ENCODE peak calls at places on chromosomes 6 and 20, in seven cellular contexts. T, Z, M, G, E, W and P are unnamed samples.
A peak's percentile ranks its signal among the peaks of the same experiment; 100 is the strongest.

GRCh38 chr20:47950103-47950502 is 164.8 kb upstream of the SULF2 start:
- DNase-seq in T (peak; percentile 20), Z (no peak), M (no peak), G (no peak), E (no peak), W (no peak), P (no peak)

GRCh38 chr20:25327521-25328235 is 63.0 kb downstream of the ABHD12 start:
- DNase-seq in T (no peak), Z (no peak), M (no peak), G (no peak), E (no peak), W (no peak), P (no peak)

GRCh38 chr6:148816117-148816516 is 69.3 kb downstream of the UST start:
- DNase-seq in T (no peak), Z (no peak), M (no peak), G (no peak), E (no peak), W (no peak), P (no peak)

GRCh38 chr20:41769650-41770049 is 151.5 kb upstream of the CHD6 start:
- DNase-seq in T (no peak), Z (peak; percentile 44), M (no peak), G (no peak), E (no peak), W (no peak), P (no peak)

GRCh38 chr6:125188037-125188436 is 34.5 kb downstream of the TPD52L1 start:
- DNase-seq in T (no peak), Z (no peak), M (no peak), G (no peak), E (no peak), W (no peak), P (no peak)

GRCh38 chr6:34154668-34155447 is 9.0 kb upstream of the GRM4 start:
- DNase-seq in T (peak; percentile 22), Z (peak; percentile 87), M (peak; percentile 50), G (no peak), E (no peak), W (peak; percentile 26), P (peak; percentile 46)

GRCh38 chr20:4603724-4604123 is 118.0 kb upstream of the PRND start:
- DNase-seq in T (no peak), Z (no peak), M (no peak), G (no peak), E (no peak), W (no peak), P (no peak)

GRCh38 chr6:154448448-154449096 is 61.9 kb downstream of the CNKSR3 start:
- DNase-seq in T (no peak), Z (no peak), M (no peak), G (no peak), E (no peak), W (no peak), P (no peak)

GRCh38 chr6:63565727-63566625 is 6.3 kb upstream of the LOC128125822 start:
- DNase-seq in T (no peak), Z (no peak), M (no peak), G (no peak), E (no peak), W (no peak), P (no peak)

GRCh38 chr6:16804515-16805161 is 43.4 kb upstream of the ATXN1 start:
- DNase-seq in T (no peak), Z (no peak), M (no peak), G (no peak), E (no peak), W (no peak), P (no peak)

GRCh38 chr6:6772751-6773150 is 184.2 kb downstream of the LY86 start:
- DNase-seq in T (no peak), Z (peak; percentile 39), M (no peak), G (no peak), E (no peak), W (no peak), P (no peak)

GRCh38 chr6:146775227-146775626 is 176.5 kb downstream of the ADGB start:
- DNase-seq in T (no peak), Z (no peak), M (no peak), G (no peak), E (no peak), W (no peak), P (no peak)

GRCh38 chr20:40286991-40287531 is 402.0 kb downstream of the MAFB start:
- DNase-seq in T (no peak), Z (no peak), M (peak; percentile 21), G (no peak), E (peak; percentile 26), W (peak; percentile 83), P (peak; percentile 4)

GRCh38 chr6:34524989-34525388 is 31.1 kb downstream of the SPDEF start:
- DNase-seq in T (no peak), Z (no peak), M (no peak), G (no peak), E (no peak), W (peak; percentile 2), P (no peak)

GRCh38 chr6:157552171-157552747 is 171.3 kb downstream of the ZDHHC14 start:
- DNase-seq in T (no peak), Z (peak; percentile 90), M (no peak), G (no peak), E (no peak), W (no peak), P (no peak)

GRCh38 chr6:140311146-140311545 is 936.7 kb upstream of the CITED2 start:
- DNase-seq in T (no peak), Z (no peak), M (no peak), G (no peak), E (no peak), W (no peak), P (no peak)

GRCh38 chr6:42407379-42407778 is 44.3 kb downstream of the TRERF1 start:
- DNase-seq in T (no peak), Z (no peak), M (no peak), G (no peak), E (no peak), W (no peak), P (no peak)

GRCh38 chr20:48787861-48788375 is 39.9 kb downstream of the PREX1 start:
- DNase-seq in T (peak; percentile 28), Z (no peak), M (no peak), G (no peak), E (no peak), W (no peak), P (no peak)

GRCh38 chr20:33915726-33916331 is 77.9 kb upstream of the RALY start:
- DNase-seq in T (peak; percentile 32), Z (peak; percentile 33), M (no peak), G (peak; percentile 15), E (no peak), W (peak; percentile 18), P (no peak)

GRCh38 chr6:168040856-168041496 is 38.0 kb downstream of the FRMD1 start:
- DNase-seq in T (no peak), Z (no peak), M (no peak), G (no peak), E (no peak), W (no peak), P (no peak)

GRCh38 chr6:39561536-39562266 is 163.5 kb downstream of the KIF6 start:
- DNase-seq in T (no peak), Z (no peak), M (no peak), G (no peak), E (no peak), W (no peak), P (no peak)

DNA sequence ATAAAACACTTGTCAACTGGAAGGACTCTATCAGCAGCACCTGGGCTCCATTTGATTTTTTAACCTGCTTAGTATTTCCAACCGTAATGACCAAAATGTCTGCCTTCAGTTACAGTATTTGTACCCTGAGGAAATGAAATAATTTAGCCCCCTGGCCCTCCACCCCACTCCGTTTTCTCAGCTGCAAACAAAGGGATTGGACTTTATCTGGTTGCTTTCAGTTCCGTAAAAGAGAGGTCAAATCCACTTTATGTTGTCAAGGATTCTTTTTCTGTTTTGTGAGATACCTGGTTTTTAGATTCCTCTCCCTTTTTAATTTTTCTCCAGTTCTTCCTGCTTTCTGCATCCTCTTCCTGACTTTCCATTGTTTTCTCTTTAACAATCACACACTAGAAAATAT is 64.4 kb upstream of the BMP2 start:
- DNase-seq in T (no peak), Z (no peak), M (no peak), G (no peak), E (no peak), W (no peak), P (no peak)
- H3K27ac ChIP-seq in T (no peak overlapping the region), Z (no peak overlapping the region), M (no peak overlapping the region), G (no peak overlapping the region), E (no peak overlapping the region), W (no peak overlapping the region), P (no peak overlapping the region)

GRCh38 chr20:15556869-15557268 is 1016.4 kb downstream of the KIF16B start:
- DNase-seq in T (no peak), Z (no peak), M (no peak), G (no peak), E (no peak), W (no peak), P (no peak)
- H3K27ac ChIP-seq in T (no peak overlapping the region), Z (no peak overlapping the region), M (no peak overlapping the region), G (no peak overlapping the region), E (no peak overlapping the region), W (no peak overlapping the region), P (no peak overlapping the region)

GRCh38 chr6:11493979-11494378 is 43.6 kb upstream of the TMEM170B start:
- DNase-seq in T (no peak), Z (no peak), M (no peak), G (no peak), E (no peak), W (no peak), P (no peak)

GRCh38 chr6:11491596-11491995 is 46.0 kb upstream of the TMEM170B start:
- DNase-seq in T (no peak), Z (no peak), M (no peak), G (no peak), E (no peak), W (no peak), P (no peak)

GRCh38 chr6:11490996-11491395 is 46.6 kb upstream of the TMEM170B start:
- DNase-seq in T (no peak), Z (no peak), M (no peak), G (no peak), E (no peak), W (no peak), P (no peak)

GRCh38 chr6:11492444-11493300 is 44.9 kb upstream of the TMEM170B start:
- DNase-seq in T (no peak), Z (no peak), M (no peak), G (no peak), E (no peak), W (no peak), P (no peak)

GRCh38 chr6:11491998-11492397 is 45.6 kb upstream of the TMEM170B start:
- DNase-seq in T (no peak), Z (no peak), M (no peak), G (no peak), E (no peak), W (no peak), P (no peak)
- H3K27ac ChIP-seq in T (peak overlapping the region; percentile 77), Z (no peak overlapping the region), M (no peak overlapping the region), G (no peak overlapping the region), E (no peak overlapping the region), W (no peak overlapping the region), P (no peak overlapping the region)

DNA sequence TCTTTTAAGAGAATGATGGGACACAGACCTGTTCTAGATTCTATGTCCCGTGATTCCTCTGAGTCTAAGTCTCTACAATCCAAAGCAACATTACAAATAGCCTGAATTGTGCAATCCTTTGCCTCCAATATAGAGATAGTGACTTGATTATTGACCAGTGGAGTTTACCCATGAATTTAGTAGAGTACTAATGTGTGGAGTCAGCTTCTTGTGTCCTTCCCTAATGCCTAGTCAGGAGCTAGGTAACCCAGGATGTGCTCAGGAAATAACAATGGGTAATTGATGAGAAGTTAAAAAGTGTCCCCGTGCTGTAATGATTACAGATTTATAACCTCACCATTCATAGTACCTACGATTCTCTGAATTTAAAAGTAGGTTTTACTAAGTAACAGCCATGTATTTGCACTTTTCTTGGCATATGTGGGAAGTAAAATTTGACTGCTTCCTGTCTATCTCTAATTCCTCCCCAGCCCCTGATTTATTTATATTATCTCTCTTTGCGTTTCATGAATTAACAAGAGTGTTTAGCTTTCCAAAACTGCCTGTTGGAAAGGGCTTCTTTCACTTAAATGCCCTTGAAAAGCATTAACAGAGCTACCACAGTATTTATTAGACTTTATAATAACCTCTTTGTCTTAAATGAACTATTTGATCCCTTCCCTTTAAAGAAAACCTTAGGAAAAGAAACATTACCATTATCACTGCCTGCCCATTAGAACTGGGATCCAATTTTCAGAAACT is 30.5 kb downstream of the NEDD9 start:
- DNase-seq in T (no peak), Z (no peak), M (no peak), G (no peak), E (no peak), W (no peak), P (no peak)
- H3K27ac ChIP-seq in T (peak overlapping the region; percentile 94), Z (no peak overlapping the region), M (peak overlapping the region; percentile 57), G (no peak overlapping the region), E (no peak overlapping the region), W (peak overlapping the region; percentile 33), P (peak overlapping the region; percentile 5)